ENCODE peak calls at places on chromosomes 1 and 21, in four cellular contexts. One of them, this sample, is unnamed.
A peak's percentile ranks its signal among the peaks of the same experiment; 100 is the strongest.

GRCh38 chr1:116254776-116255175 is 118.3 kb upstream of the ATP1A1 start:
- DNase-seq in activated gamma-delta T cell treated with Interleukin-2 at 50 U/mL for 16 hours: no peak
- DNase-seq in SHP77 treated with DMSO at 0.1 percent for 48 hours: no peak
- DNase-seq in T follicular helper cell: no peak
- DNase-seq in this sample: no peak

GRCh38 chr1:246597340-246597739 is 31.1 kb downstream of the CNST start:
- DNase-seq in activated gamma-delta T cell treated with Interleukin-2 at 50 U/mL for 16 hours: no peak
- DNase-seq in T follicular helper cell: no peak
- DNase-seq in SHP77 treated with DMSO at 0.1 percent for 48 hours: no peak
- DNase-seq in this sample: no peak

GRCh38 chr1:221839794-221840395 is 98.0 kb upstream of the DUSP10 start:
- DNase-seq in activated gamma-delta T cell treated with Interleukin-2 at 50 U/mL for 16 hours: peak; percentile 70
- DNase-seq in SHP77 treated with DMSO at 0.1 percent for 48 hours: no peak
- DNase-seq in T follicular helper cell: no peak
- DNase-seq in this sample: peak; percentile 45

GRCh38 chr1:228081578-228082259 is 789 bp upstream of the ARF1 start:
- DNase-seq in SHP77 treated with DMSO at 0.1 percent for 48 hours: no peak
- DNase-seq in activated gamma-delta T cell treated with Interleukin-2 at 50 U/mL for 16 hours: no peak
- DNase-seq in T follicular helper cell: no peak
- DNase-seq in this sample: peak; percentile 56

GRCh38 chr1:38114231-38114630 is 67.6 kb upstream of the POU3F1 start:
- DNase-seq in activated gamma-delta T cell treated with Interleukin-2 at 50 U/mL for 16 hours: no peak
- DNase-seq in T follicular helper cell: no peak
- DNase-seq in SHP77 treated with DMSO at 0.1 percent for 48 hours: no peak
- DNase-seq in this sample: no peak

GRCh38 chr1:19418503-19418971 is 66.8 kb downstream of the CAPZB start:
- DNase-seq in T follicular helper cell: no peak
- DNase-seq in activated gamma-delta T cell treated with Interleukin-2 at 50 U/mL for 16 hours: no peak
- DNase-seq in SHP77 treated with DMSO at 0.1 percent for 48 hours: no peak
- DNase-seq in this sample: peak; percentile 15

GRCh38 chr1:61670016-61670415 is 54.9 kb downstream of the TM2D1 start:
- DNase-seq in T follicular helper cell: no peak
- DNase-seq in SHP77 treated with DMSO at 0.1 percent for 48 hours: no peak
- DNase-seq in activated gamma-delta T cell treated with Interleukin-2 at 50 U/mL for 16 hours: no peak
- DNase-seq in this sample: peak; percentile 65

GRCh38 chr21:36718951-36719501 is 20.1 kb downstream of the SIM2 start:
- DNase-seq in SHP77 treated with DMSO at 0.1 percent for 48 hours: no peak
- DNase-seq in T follicular helper cell: no peak
- DNase-seq in activated gamma-delta T cell treated with Interleukin-2 at 50 U/mL for 16 hours: no peak
- DNase-seq in this sample: no peak

GRCh38 chr1:119631433-119632102 is 16.5 kb downstream of the ZNF697 start:
- DNase-seq in T follicular helper cell: no peak
- DNase-seq in activated gamma-delta T cell treated with Interleukin-2 at 50 U/mL for 16 hours: no peak
- DNase-seq in SHP77 treated with DMSO at 0.1 percent for 48 hours: no peak
- DNase-seq in this sample: no peak

GRCh38 chr1:241857131-241857530 is 9.1 kb downstream of the EXO1 start:
- DNase-seq in T follicular helper cell: no peak
- DNase-seq in SHP77 treated with DMSO at 0.1 percent for 48 hours: no peak
- DNase-seq in activated gamma-delta T cell treated with Interleukin-2 at 50 U/mL for 16 hours: no peak
- DNase-seq in this sample: no peak

GRCh38 chr1:169604781-169605560 is 18.7 kb upstream of the F5 start:
- DNase-seq in activated gamma-delta T cell treated with Interleukin-2 at 50 U/mL for 16 hours: peak; percentile 47
- DNase-seq in T follicular helper cell: peak; percentile 13
- DNase-seq in SHP77 treated with DMSO at 0.1 percent for 48 hours: no peak
- DNase-seq in this sample: peak; percentile 78

GRCh38 chr1:203128691-203129500 is 1.4 kb downstream of the ADORA1 start:
- DNase-seq in activated gamma-delta T cell treated with Interleukin-2 at 50 U/mL for 16 hours: no peak
- DNase-seq in T follicular helper cell: no peak
- DNase-seq in SHP77 treated with DMSO at 0.1 percent for 48 hours: no peak
- DNase-seq in this sample: no peak

GRCh38 chr1:53339736-53340385 is 12.0 kb upstream of the LRP8 start:
- DNase-seq in T follicular helper cell: no peak
- DNase-seq in SHP77 treated with DMSO at 0.1 percent for 48 hours: no peak
- DNase-seq in activated gamma-delta T cell treated with Interleukin-2 at 50 U/mL for 16 hours: no peak
- DNase-seq in this sample: no peak

GRCh38 chr1:201185527-201186128 is 5.0 kb upstream of the IGFN1 start:
- DNase-seq in activated gamma-delta T cell treated with Interleukin-2 at 50 U/mL for 16 hours: no peak
- DNase-seq in SHP77 treated with DMSO at 0.1 percent for 48 hours: no peak
- DNase-seq in T follicular helper cell: no peak
- DNase-seq in this sample: no peak

GRCh38 chr1:113191579-113192076 is 118.6 kb downstream of the LRIG2 start:
- DNase-seq in SHP77 treated with DMSO at 0.1 percent for 48 hours: no peak
- DNase-seq in activated gamma-delta T cell treated with Interleukin-2 at 50 U/mL for 16 hours: no peak
- DNase-seq in T follicular helper cell: no peak
- DNase-seq in this sample: peak; percentile 52

GRCh38 chr1:43366179-43366578 is 1.6 kb downstream of the ELOVL1 start:
- DNase-seq in T follicular helper cell: no peak
- DNase-seq in activated gamma-delta T cell treated with Interleukin-2 at 50 U/mL for 16 hours: no peak
- DNase-seq in SHP77 treated with DMSO at 0.1 percent for 48 hours: no peak
- DNase-seq in this sample: no peak

GRCh38 chr1:172120381-172120780 is 279.1 kb downstream of the DNM3 start:
- DNase-seq in SHP77 treated with DMSO at 0.1 percent for 48 hours: no peak
- DNase-seq in activated gamma-delta T cell treated with Interleukin-2 at 50 U/mL for 16 hours: no peak
- DNase-seq in T follicular helper cell: no peak
- DNase-seq in this sample: no peak

GRCh38 chr1:101237229-101237837 is 514 bp downstream of the S1PR1 start:
- DNase-seq in T follicular helper cell: no peak
- DNase-seq in SHP77 treated with DMSO at 0.1 percent for 48 hours: no peak
- DNase-seq in activated gamma-delta T cell treated with Interleukin-2 at 50 U/mL for 16 hours: peak; percentile 7
- DNase-seq in this sample: peak; percentile 71